ENCODE peak calls at places on chromosomes 13 and 19, in eight cellular contexts. A is Panc1; B is CD8-positive, alpha-beta T cell; I is lower leg skin; O is heart left ventricle; Y is osteoblast; E is GM23338; X is tibial artery. C is an unnamed sample.

GRCh38 chr19:55637534-55637933 is 3.3 kb upstream of the ZNF580 start:
- DNase-seq in B (no peak), A (no peak), Y (peak; percentile 11), O (peak; percentile 24), I (no peak), E (no peak), X (no peak), C (no peak)

GRCh38 chr19:50361290-50362029 is 4.0 kb downstream of the NAPSA start:
- DNase-seq in B (no peak), Y (no peak), I (no peak), O (no peak), E (peak; percentile 71), X (no peak), A (no peak), C (no peak)

GRCh38 chr19:31099470-31100190 is 249.6 kb downstream of the TSHZ3 start:
- DNase-seq in X (no peak), E (no peak), Y (no peak), I (no peak), B (no peak), A (no peak), O (no peak), C (no peak)

GRCh38 chr19:39080431-39080830 is 3.7 kb upstream of the ACP7 start:
- DNase-seq in A (no peak), E (no peak), B (no peak), X (no peak), Y (peak; percentile 19), I (no peak), O (no peak), C (no peak)

GRCh38 chr19:15812059-15812722 is 3.3 kb downstream of the OR10H1 start:
- DNase-seq in I (no peak), O (no peak), Y (peak; percentile 15), A (no peak), E (no peak), X (no peak), B (peak; percentile 50), C (no peak)

GRCh38 chr13:40438999-40439797 is 227.2 kb downstream of the FOXO1 start:
- DNase-seq in B (no peak), E (no peak), X (no peak), I (no peak), Y (peak; percentile 78), A (no peak), O (no peak), C (no peak)

GRCh38 chr13:51455532-51455931 is 2.7 kb upstream of the INTS6 start:
- DNase-seq in O (peak; percentile 29), A (no peak), E (no peak), I (no peak), B (no peak), X (no peak), Y (no peak), C (no peak)

GRCh38 chr19:29483641-29483920 is 42.2 kb upstream of the VSTM2B start:
- DNase-seq in I (no peak), O (no peak), E (no peak), A (no peak), X (peak; percentile 24), Y (no peak), B (no peak), C (no peak)

GRCh38 chr19:3608750-3609322 is 2.2 kb upstream of the TBXA2R start:
- DNase-seq in Y (no peak), B (no peak), X (peak; percentile 83), I (no peak), O (peak; percentile 71), E (no peak), A (no peak), C (no peak)

GRCh38 chr13:52414963-52415362 is 9.0 kb upstream of the THSD1 start:
- DNase-seq in O (no peak), I (no peak), X (no peak), A (no peak), B (no peak), E (no peak), Y (peak; percentile 84), C (no peak)

GRCh38 chr19:34831714-34832113 is 58.7 kb upstream of the ZNF599 start:
- DNase-seq in Y (no peak), X (no peak), O (no peak), I (no peak), E (no peak), B (no peak), A (no peak), C (no peak)

GRCh38 chr19:46860846-46861690 is at the start of gene ARHGAP35:
- DNase-seq in Y (peak; percentile 96), A (no peak), E (peak; percentile 75), O (peak; percentile 37), B (peak; percentile 17), X (no peak), I (no peak), C (peak; percentile 82)

GRCh38 chr13:80374453-80374852 is 33.5 kb upstream of the SPRY2 start:
- DNase-seq in A (no peak), I (no peak), Y (no peak), E (no peak), X (peak; percentile 69), B (no peak), O (peak; percentile 67), C (no peak)

GRCh38 chr13:20492641-20493040 is 33.0 kb downstream of the CRYL1 start:
- DNase-seq in Y (no peak), X (no peak), B (peak; percentile 37), O (no peak), I (no peak), A (no peak), E (peak; percentile 62), C (peak; percentile 32)

GRCh38 chr13:110442946-110443632 is 118.4 kb downstream of the RAB20 start:
- DNase-seq in Y (peak; percentile 92), A (no peak), E (no peak), O (no peak), I (no peak), X (peak; percentile 60), B (no peak), C (no peak)

GRCh38 chr13:30679483-30680330 is 55.6 kb upstream of the ALOX5AP start:
- DNase-seq in O (no peak), E (peak; percentile 67), B (peak; percentile 29), X (no peak), A (peak; percentile 30), Y (peak; percentile 82), I (no peak), C (peak; percentile 50)

GRCh38 chr13:75256922-75257321 is 225.0 kb downstream of the TBC1D4 start:
- DNase-seq in B (no peak), A (no peak), E (no peak), Y (no peak), X (no peak), I (no peak), O (no peak), C (no peak)

DNA sequence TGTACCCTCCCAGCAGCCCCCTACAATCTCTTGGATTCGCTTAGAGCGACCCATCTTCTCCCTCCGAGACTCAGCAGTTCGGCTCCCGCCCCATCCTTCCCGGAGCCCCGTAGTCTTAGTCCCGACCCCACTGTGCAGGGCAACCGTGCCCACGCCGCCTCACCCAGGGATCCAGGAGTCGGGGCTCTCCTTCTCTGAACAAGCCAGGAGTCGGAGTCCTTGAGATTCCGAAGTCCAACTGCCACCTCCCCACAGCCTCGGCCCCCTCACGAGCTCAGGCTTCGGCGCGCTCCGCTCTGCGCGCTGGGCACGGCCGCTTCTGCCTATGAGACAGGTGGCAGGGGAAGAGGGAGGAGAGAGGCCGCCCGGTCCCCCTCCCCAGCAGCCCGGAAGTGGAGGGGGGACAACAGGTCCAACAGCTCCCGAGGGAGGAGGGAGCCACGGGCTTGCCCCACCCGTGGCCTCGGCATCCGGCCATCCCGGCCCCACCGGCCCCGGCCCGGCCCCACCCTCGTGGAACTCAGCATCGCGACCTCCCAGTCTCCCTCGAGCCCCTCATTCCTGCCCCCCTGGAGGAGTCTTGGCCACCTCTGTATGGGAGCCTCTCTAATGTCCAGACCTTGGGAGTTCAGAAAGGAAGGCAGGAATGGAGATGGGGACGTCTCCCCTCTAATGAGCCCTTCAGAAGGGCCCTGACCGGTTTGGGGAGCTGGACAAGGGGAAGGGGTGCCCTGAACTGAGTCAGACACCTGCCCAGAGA is at the start of gene PHLDB3:
- DNase-seq in A (no peak), E (peak; percentile 65), O (peak; percentile 55), Y (peak; percentile 87), X (peak; percentile 75), B (peak; percentile 48), I (no peak), C (peak; percentile 43)
- TF ChIP-seq CTCF in A (no peak), E (peak; percentile 48), O (no peak), Y (no peak), X (no peak), B (no peak), I (no peak), C (peak; percentile 59)

GRCh38 chr13:49521216-49521615 is 25.5 kb downstream of the PHF11 start:
- DNase-seq in O (no peak), I (no peak), B (no peak), Y (peak; percentile 30), E (no peak), X (no peak), A (no peak), C (no peak)

GRCh38 chr13:49512578-49512977 is 16.8 kb downstream of the PHF11 start:
- DNase-seq in X (no peak), E (no peak), O (no peak), B (no peak), I (no peak), Y (no peak), A (no peak), C (no peak)

GRCh38 chr13:49516467-49516866 is 20.7 kb downstream of the PHF11 start:
- DNase-seq in I (no peak), A (no peak), O (peak; percentile 57), B (no peak), E (no peak), Y (no peak), X (no peak), C (no peak)

DNA sequence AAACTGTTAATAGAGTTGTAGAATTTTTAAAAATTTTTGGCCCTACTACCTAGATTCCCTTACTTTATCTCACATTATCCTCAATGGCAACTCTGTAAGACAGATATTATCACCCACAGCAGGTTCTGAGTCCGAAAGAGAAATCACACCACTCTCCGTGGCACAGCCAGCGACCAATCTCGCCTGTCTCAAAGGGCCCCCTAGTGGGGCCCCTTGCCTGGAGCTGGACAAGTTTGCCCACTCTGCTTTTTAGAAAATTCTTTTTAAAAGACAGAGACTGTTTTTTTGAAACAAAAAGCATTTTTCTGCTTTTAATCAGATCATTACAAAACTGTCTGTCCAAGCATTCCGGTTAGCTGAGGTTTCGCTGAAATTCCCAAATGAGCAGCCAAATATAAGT is 21.7 kb downstream of the PHF11 start:
- DNase-seq in A (no peak), Y (peak; percentile 54), B (no peak), I (no peak), O (no peak), E (peak; percentile 36), X (no peak), C (no peak)
- TF ChIP-seq CTCF in A (peak; percentile 48), Y (peak; percentile 47), B (peak; percentile 26), I (no peak), O (peak; percentile 42), E (peak; percentile 59), X (no peak), C (no peak)

GRCh38 chr13:49792550-49793324 is at the start of gene KPNA3:
- DNase-seq in X (peak; percentile 98), O (peak; percentile 98), B (peak; percentile 95), E (peak; percentile 98), I (peak; percentile 94), Y (peak; percentile 99), A (peak; percentile 75), C (peak; percentile 95)
- TF ChIP-seq CTCF in X (no peak), O (peak; percentile 43), B (no peak), E (no peak), I (no peak), Y (no peak), A (peak; percentile 58), C (no peak)

DNA sequence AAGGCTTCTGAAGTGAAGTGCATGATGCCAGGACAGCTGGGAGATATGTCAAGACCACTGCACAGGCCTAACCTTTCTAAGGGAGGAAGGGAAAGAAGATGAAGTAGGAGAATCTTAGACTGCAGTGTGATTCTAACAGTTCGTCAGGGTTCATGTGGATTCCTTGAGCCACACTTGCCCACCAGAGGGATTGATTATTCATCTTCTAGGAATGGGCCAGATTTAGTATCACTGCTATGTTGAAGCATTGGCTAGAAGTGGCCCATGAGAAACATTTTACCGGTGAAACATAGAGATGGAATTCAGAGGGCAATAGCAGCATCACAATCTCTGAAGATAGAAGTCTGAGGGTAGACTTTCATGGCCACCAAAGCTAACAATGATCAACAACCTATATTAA is 550.8 kb upstream of the SLITRK1 start:
- DNase-seq in Y (no peak), X (no peak), O (no peak), A (no peak), E (no peak), I (no peak), B (no peak), C (no peak)
- TF ChIP-seq CTCF in Y (no peak), X (no peak), O (no peak), A (no peak), E (no peak), I (no peak), B (no peak), C (no peak)

C was measured in glutamatergic neuron.